ENCODE peak calls at places on chromosome 1, in eight cellular contexts. H is stimulated activated CD4-positive, alpha-beta T cell treated with anti-CD3 and anti-CD28 coated beads, Interleukin-1b, Interleukin-23, amount 100 ng/mL, for 4 hours; Z is iris pigment epithelial cell; B is T1000; A is RWPE1; K is putamen; L is tibial artery; I is hypothalamus. U is an unnamed sample.

GRCh38 chr1:68459796-68460195 is 10.0 kb upstream of the RPE65 start:
- DNase-seq in H (no peak), Z (peak; percentile 55), B (no peak), A (peak; percentile 21), K (no peak), L (no peak), I (no peak), U (no peak)

GRCh38 chr1:32651461-32652073 is 559 bp downstream of the RBBP4 start:
- DNase-seq in H (no peak), Z (peak; percentile 58), B (no peak), A (no peak), K (no peak), L (no peak), I (no peak), U (peak; percentile 67)

GRCh38 chr1:21700094-21700493 is 30.9 kb upstream of the RAP1GAP start:
- DNase-seq in H (no peak), Z (no peak), B (no peak), A (no peak), K (no peak), L (no peak), I (no peak), U (no peak)

GRCh38 chr1:182957902-182958395 is 5.0 kb upstream of the SHCBP1L start:
- DNase-seq in H (no peak), Z (no peak), B (no peak), A (no peak), K (no peak), L (no peak), I (no peak), U (no peak)

GRCh38 chr1:240914506-240914905 is 302.6 kb upstream of the GREM2 start:
- DNase-seq in H (no peak), Z (no peak), B (no peak), A (no peak), K (no peak), L (no peak), I (no peak), U (no peak)

GRCh38 chr1:182595641-182596240 is 6.7 kb upstream of the RNASEL start:
- DNase-seq in H (peak; percentile 57), Z (peak; percentile 73), B (no peak), A (peak; percentile 51), K (no peak), L (peak; percentile 83), I (peak; percentile 13), U (peak; percentile 50)

GRCh38 chr1:229131243-229132105 is 139.4 kb upstream of the RAB4A start:
- DNase-seq in H (no peak), Z (no peak), B (no peak), A (no peak), K (peak; percentile 68), L (no peak), I (no peak), U (no peak)

GRCh38 chr1:95095833-95096217 is 21.3 kb upstream of the TLCD4 start:
- DNase-seq in H (no peak), Z (peak; percentile 30), B (no peak), A (no peak), K (no peak), L (no peak), I (no peak), U (no peak)

GRCh38 chr1:229431270-229432115 is 2.4 kb downstream of the ACTA1 start:
- DNase-seq in H (no peak), Z (no peak), B (no peak), A (no peak), K (no peak), L (no peak), I (no peak), U (no peak)

GRCh38 chr1:248618878-248619277 is 16.0 kb downstream of the OR2T11 start:
- DNase-seq in H (peak; percentile 28), Z (peak; percentile 4), B (no peak), A (no peak), K (peak; percentile 40), L (no peak), I (no peak), U (peak; percentile 10)

GRCh38 chr1:63189677-63190076 is 132.7 kb upstream of the FOXD3 start:
- DNase-seq in H (no peak), Z (no peak), B (no peak), A (no peak), K (no peak), L (no peak), I (no peak), U (no peak)

GRCh38 chr1:31487143-31487542 is 74.1 kb downstream of the SERINC2 start:
- DNase-seq in H (no peak), Z (no peak), B (no peak), A (no peak), K (no peak), L (no peak), I (no peak), U (no peak)

GRCh38 chr1:184664042-184664659 is 90.5 kb downstream of the EDEM3 start:
- DNase-seq in H (no peak), Z (peak; percentile 58), B (no peak), A (peak; percentile 52), K (peak; percentile 70), L (peak; percentile 82), I (peak; percentile 55), U (no peak)

U was measured in NK-92 treated with Interleukin-12 subunit alpha and Interleukin-12 subunit beta, amount 100 ng/mL, for 24 hours.